ENCODE peak calls at places on chromosomes 12 and 14, in four cellular contexts. H, D, X and T are unnamed samples.

GRCh38 chr12:2677142-2677880 is 117.5 kb upstream of the FKBP4 start:
- DNase-seq in H (no peak), D (no peak), X (no peak), T (no peak)

GRCh38 chr12:11836964-11837286 is 187.5 kb downstream of the ETV6 start:
- DNase-seq in H (no peak), D (no peak), X (no peak), T (no peak)

GRCh38 chr12:52633383-52633782 is 15.0 kb upstream of the KRT73 start:
- DNase-seq in H (no peak), D (no peak), X (no peak), T (no peak)

GRCh38 chr12:119710941-119711551 is 43.1 kb downstream of the PRKAB1 start:
- DNase-seq in H (no peak), D (no peak), X (peak), T (no peak)

GRCh38 chr12:80966001-80966400 is 28.3 kb upstream of the LIN7A start:
- DNase-seq in H (no peak), D (no peak), X (no peak), T (no peak)

GRCh38 chr14:92294506-92294905 is 28.5 kb upstream of the SLC24A4 start:
- DNase-seq in H (no peak), D (no peak), X (no peak), T (no peak)

GRCh38 chr12:112183141-112183581 is 57.8 kb downstream of the TRAFD1 start:
- DNase-seq in H (no peak), D (no peak), X (no peak), T (peak)

GRCh38 chr14:34713681-34714319 is 593 bp downstream of the CFL2 start:
- DNase-seq in H (peak), D (peak), X (peak), T (peak)

DNA sequence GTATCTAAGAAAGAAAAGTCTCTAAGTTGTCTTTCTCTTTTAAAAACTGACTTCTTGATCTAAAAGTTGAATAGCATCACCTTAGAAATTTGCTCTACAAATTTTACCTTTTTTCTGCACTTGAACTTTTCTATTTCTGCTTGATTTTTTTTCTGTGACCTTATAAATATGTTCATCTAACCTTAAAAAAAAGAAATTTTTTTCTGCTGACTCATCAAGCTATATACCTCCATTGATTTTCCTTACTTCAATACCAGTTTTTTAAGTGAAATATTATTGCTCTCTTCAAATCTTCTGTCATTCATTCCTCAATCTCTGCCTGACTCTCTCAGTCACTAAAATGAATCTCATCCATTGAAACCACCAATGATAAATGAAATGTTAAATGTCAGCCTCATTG is 910.1 kb downstream of the GALC start:
- DNase-seq in H (no peak), D (no peak), X (no peak), T (no peak)
- TF ChIP-seq CTCF in H (no peak), D (no peak), X (no peak), T (no peak)

GRCh38 chr14:87049886-87050820 is 942.8 kb downstream of the GALC start:
- DNase-seq in H (peak), D (no peak), X (no peak), T (peak)
- TF ChIP-seq CTCF in H (peak), D (no peak), X (peak), T (peak)

DNA sequence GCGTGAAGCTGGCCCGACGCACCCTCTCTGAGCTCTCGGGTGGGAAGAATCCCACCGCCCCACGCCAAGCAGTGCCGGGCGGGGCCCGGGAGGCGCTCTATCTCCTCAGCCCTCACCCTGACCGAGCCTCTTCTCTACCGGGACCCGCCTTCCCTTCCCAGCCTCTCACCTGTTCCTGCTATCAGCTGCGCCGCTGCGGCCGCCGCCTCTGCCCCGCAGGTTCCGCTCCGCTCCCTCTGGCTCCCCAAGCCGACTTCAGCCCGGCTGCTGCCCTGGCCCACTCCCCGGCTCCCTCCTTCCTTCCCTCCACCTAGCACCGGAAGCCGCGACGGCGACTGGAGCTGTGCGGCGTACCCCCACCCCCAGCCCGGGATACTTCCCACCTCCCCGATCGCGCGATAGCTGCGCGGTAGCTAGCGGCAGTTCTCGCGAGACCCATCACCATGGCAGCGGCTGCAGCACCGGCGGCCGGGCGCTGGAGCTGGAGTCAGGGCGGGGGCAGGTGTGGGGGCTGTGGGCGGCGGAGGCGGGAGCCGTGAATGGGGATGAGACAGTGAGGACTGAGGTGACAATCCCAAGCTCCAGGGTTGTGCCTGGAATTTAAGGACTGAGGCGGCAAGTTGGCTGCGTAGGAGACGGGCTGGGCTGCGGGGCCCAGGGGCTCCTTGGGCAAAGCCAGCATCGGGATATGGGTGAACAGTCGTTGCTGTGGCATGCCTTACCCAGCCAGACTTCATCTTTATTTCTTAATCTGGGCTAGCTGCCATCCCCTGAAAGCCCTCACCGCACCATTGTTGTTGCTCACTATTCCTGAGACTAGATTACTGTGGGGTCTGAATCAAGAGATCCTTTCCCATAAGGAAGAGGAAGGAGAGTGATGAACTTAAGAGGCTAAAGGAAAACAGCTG is at the start of gene ARF3:
- DNase-seq in H (peak), D (peak), X (peak), T (peak)
- TF ChIP-seq CTCF in H (no peak), D (no peak), X (no peak), T (no peak)

GRCh38 chr14:33432407-33433023 is 493.8 kb downstream of the NPAS3 start:
- DNase-seq in H (peak), D (no peak), X (peak), T (peak)
- TF ChIP-seq CTCF in H (no peak), D (peak), X (peak), T (peak)